ENCODE peak calls at places on chromosomes 13 and 19, in eight cellular contexts. L is NCI-H446 treated with DMSO at 0.1 percent for 48 hours; J is stimulated activated CD4-positive, alpha-beta T cell treated with anti-CD3 and anti-CD28 coated beads, Interleukin-12 subunit alpha, Interleukin-12 subunit beta, amount 100 ng/mL, for 4 hours; K is activated CD4-positive, alpha-beta T cell treated with anti-CD3 and anti-CD28 coated beads, Interleukin-2, amount 50 U/mL, for 24 hours; A is T-helper 17 cell; W is AG10803; V is myocyte; M is stimulated activated CD8-positive, alpha-beta memory T cell treated with anti-CD3 and anti-CD28 coated beads, Interleukin-15, amount 100 ng/mL, for 1 hour. B is an unnamed sample.

GRCh38 chr19:3387645-3388589 is 21.5 kb downstream of the NFIC start:
- DNase-seq in J (no peak), W (peak; percentile 84), A (no peak), M (no peak), V (peak; percentile 95), K (no peak), L (peak; percentile 92), B (no peak)

GRCh38 chr19:30106417-30107095 is 164.5 kb downstream of the URI1 start:
- DNase-seq in M (no peak), A (no peak), V (no peak), L (no peak), W (no peak), J (no peak), K (no peak), B (no peak)

GRCh38 chr13:35860661-35861060 is 270.5 kb downstream of the DCLK1 start:
- DNase-seq in A (no peak), V (no peak), L (no peak), W (peak; percentile 49), M (no peak), J (no peak), K (no peak), B (no peak)

GRCh38 chr13:48775804-48776203 is 122.1 kb downstream of the CYSLTR2 start:
- DNase-seq in A (no peak), L (no peak), J (no peak), M (no peak), K (no peak), V (peak; percentile 97), W (peak; percentile 97), B (no peak)

GRCh38 chr13:76012091-76012721 is 376.1 kb downstream of the LMO7 start:
- DNase-seq in A (no peak), M (no peak), J (no peak), V (peak; percentile 21), W (peak; percentile 45), K (no peak), L (no peak), B (no peak)

GRCh38 chr13:36436811-36437210 is 4.5 kb downstream of the CCNA1 start:
- DNase-seq in V (no peak), K (no peak), M (no peak), J (no peak), L (no peak), W (no peak), A (no peak), B (no peak)

GRCh38 chr19:4606921-4607678 is 32.2 kb upstream of the TNFAIP8L1 start:
- DNase-seq in V (peak; percentile 75), W (no peak), L (peak; percentile 57), M (no peak), J (no peak), K (no peak), A (no peak), B (no peak)

GRCh38 chr13:25440081-25440480 is 68.3 kb downstream of the ATP8A2 start:
- DNase-seq in W (no peak), K (no peak), L (no peak), J (no peak), A (no peak), V (no peak), M (no peak), B (no peak)

GRCh38 chr13:50073340-50073739 is 58.1 kb downstream of the KCNRG start:
- DNase-seq in K (no peak), M (no peak), A (no peak), W (no peak), J (no peak), V (peak; percentile 33), L (no peak), B (no peak)

GRCh38 chr13:32969516-32969941 is 46.7 kb upstream of the KL start:
- DNase-seq in W (peak; percentile 53), V (peak; percentile 16), A (no peak), K (no peak), M (no peak), L (no peak), J (no peak), B (no peak)

GRCh38 chr13:32545083-32545482 is 6.5 kb upstream of the N4BP2L2 start:
- DNase-seq in M (no peak), K (no peak), W (no peak), A (no peak), L (no peak), V (no peak), J (no peak), B (no peak)

GRCh38 chr13:28657784-28658538 is 969 bp upstream of the POMP start:
- DNase-seq in K (no peak), J (no peak), V (peak; percentile 14), M (no peak), W (peak; percentile 35), L (no peak), A (no peak), B (no peak)

GRCh38 chr13:111854403-111854802 is 212.5 kb upstream of the SOX1 start:
- DNase-seq in J (no peak), V (no peak), A (no peak), M (no peak), L (no peak), K (no peak), W (no peak), B (no peak)

GRCh38 chr13:30997697-30998547 is 65.5 kb downstream of the TEX26 start:
- DNase-seq in K (no peak), J (no peak), L (no peak), A (no peak), W (no peak), V (no peak), M (no peak), B (no peak)

GRCh38 chr13:23292596-23292995 is 111.8 kb downstream of the SGCG start:
- DNase-seq in J (no peak), L (no peak), V (no peak), M (no peak), W (no peak), A (no peak), K (no peak), B (no peak)